ENCODE peak calls at places on chromosomes 11 and 22, in five cellular contexts. I is mammary epithelial cell, Z is IMR-90, X is MM.1S, P is colonic mucosa. J is an unnamed sample.

GRCh38 chr11:100687032-100687629 is at the start of gene ARHGAP42:
- DNase-seq in I (peak; percentile 68), Z (peak; percentile 48), X (peak; percentile 77), P (peak; percentile 76), J (peak; percentile 95)

GRCh38 chr22:19916941-19917340 is 24.6 kb upstream of the COMT start:
- DNase-seq in I (no peak), Z (no peak), X (peak; percentile 64), P (no peak), J (no peak)

GRCh38 chr11:112455791-112456190 is 195.1 kb upstream of the PLET1 start:
- DNase-seq in I (no peak), Z (peak; percentile 9), X (no peak), P (no peak), J (no peak)

GRCh38 chr11:75571625-75572024 is 9.6 kb downstream of the SERPINH1 start:
- DNase-seq in I (no peak), Z (no peak), X (no peak), P (no peak), J (peak; percentile 47)

GRCh38 chr11:102560555-102561011 is 30.0 kb upstream of the MMP7 start:
- DNase-seq in I (peak; percentile 85), Z (peak; percentile 52), X (peak; percentile 83), P (no peak), J (no peak)

GRCh38 chr22:47090591-47091240 is 328.3 kb downstream of the TBC1D22A start:
- DNase-seq in I (peak; percentile 2), Z (peak; percentile 60), X (no peak), P (no peak), J (peak; percentile 85)

GRCh38 chr11:103940542-103940941 is 95.9 kb upstream of the DDI1 start:
- DNase-seq in I (peak; percentile 58), Z (peak; percentile 65), X (no peak), P (no peak), J (no peak)

GRCh38 chr11:110711776-110712642 is at the start of gene ARHGAP20:
- DNase-seq in I (peak; percentile 28), Z (peak; percentile 71), X (peak; percentile 88), P (peak; percentile 69), J (peak; percentile 91)

GRCh38 chr11:1832989-1833365 is 1.8 kb upstream of the SYT8 start:
- DNase-seq in I (no peak), Z (no peak), X (no peak), P (no peak), J (peak; percentile 66)

GRCh38 chr11:92423133-92423532 is 198.5 kb downstream of the FAT3 start:
- DNase-seq in I (no peak), Z (peak; percentile 54), X (no peak), P (no peak), J (no peak)

GRCh38 chr11:130037058-130037457 is 32.6 kb upstream of the APLP2 start:
- DNase-seq in I (peak; percentile 93), Z (peak; percentile 69), X (no peak), P (peak; percentile 44), J (no peak)

GRCh38 chr11:201936-202335 is 5.3 kb downstream of the BET1L start:
- DNase-seq in I (no peak), Z (no peak), X (no peak), P (peak; percentile 12), J (no peak)

GRCh38 chr22:38032681-38033521 is 24.3 kb upstream of the PICK1 start:
- DNase-seq in I (no peak), Z (peak; percentile 90), X (no peak), P (no peak), J (no peak)

GRCh38 chr11:86816251-86816726 is 15.9 kb downstream of the PRSS23 start:
- DNase-seq in I (no peak), Z (peak; percentile 58), X (no peak), P (no peak), J (no peak)

GRCh38 chr11:11441091-11441490 is 88.0 kb upstream of the CSNK2A3 start:
- DNase-seq in I (no peak), Z (no peak), X (no peak), P (no peak), J (no peak)

GRCh38 chr11:29159552-29160465 is 857.0 kb downstream of the KCNA4 start:
- DNase-seq in I (peak; percentile 55), Z (peak; percentile 90), X (peak; percentile 60), P (peak; percentile 37), J (peak; percentile 84)
- TF ChIP-seq CTCF in I (peak; percentile 91), Z (peak; percentile 85), X (peak; percentile 72), P (peak; percentile 52), J (peak; percentile 84)

DNA sequence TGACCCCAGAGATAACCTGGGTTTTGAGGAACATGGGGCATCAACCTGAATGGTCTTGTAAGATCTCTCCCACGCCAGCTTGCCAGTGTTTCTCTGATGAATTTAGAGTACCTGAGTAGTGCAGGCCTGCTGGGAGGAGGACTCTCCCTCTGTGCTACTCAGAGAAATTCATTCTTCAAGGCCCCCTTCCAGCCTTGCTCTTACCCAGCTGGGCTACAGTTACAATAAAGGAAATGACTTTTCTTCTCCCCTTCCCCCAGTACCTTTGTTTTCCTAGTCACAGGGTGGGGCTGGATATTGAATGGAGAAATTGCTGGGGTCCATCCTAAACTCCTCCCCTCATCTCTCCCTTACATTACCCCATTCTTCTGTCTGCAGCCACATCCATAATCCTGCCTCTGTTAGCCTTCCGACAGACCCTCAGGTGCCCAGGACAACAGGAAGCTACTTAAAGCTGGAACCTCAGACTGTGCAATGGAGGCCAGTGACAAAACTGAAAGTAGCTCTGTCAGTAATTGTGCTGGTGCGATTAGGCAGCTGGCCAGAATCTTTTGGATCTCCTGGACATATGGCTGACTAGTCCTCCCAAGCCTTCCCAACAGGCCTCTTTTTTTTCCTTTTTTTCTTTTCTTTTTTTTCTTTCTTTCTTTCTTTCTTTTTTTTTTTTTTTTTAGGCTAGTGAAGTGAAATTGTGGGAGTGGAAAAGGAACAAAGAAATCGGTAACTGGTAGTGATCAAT is 17.5 kb downstream of the LIMK2 start:
- DNase-seq in I (no peak), Z (peak; percentile 48), X (peak; percentile 53), P (peak; percentile 78), J (no peak)
- H3K27ac ChIP-seq in I (no peak overlapping the region), Z (no peak overlapping the region), X (peak overlapping the region; percentile 63), P (peak overlapping the region; percentile 81), J (peak overlapping the region; percentile 18)

GRCh38 chr22:31089101-31090100 is 8.3 kb downstream of the SMTN start:
- DNase-seq in I (no peak), Z (no peak), X (peak; percentile 33), P (peak; percentile 42), J (peak; percentile 76)
- H3K9ac ChIP-seq in I (no peak overlapping the region), Z (no peak overlapping the region), X (no peak overlapping the region), P (peak overlapping the region; percentile 45), J (no peak overlapping the region)

GRCh38 chr11:78351979-78352731 is 65.5 kb downstream of the GAB2 start:
- DNase-seq in I (no peak), Z (no peak), X (no peak), P (no peak), J (peak; percentile 60)

GRCh38 chr11:78351193-78351592 is 66.4 kb downstream of the GAB2 start:
- DNase-seq in I (no peak), Z (no peak), X (no peak), P (no peak), J (no peak)

GRCh38 chr11:78350101-78350645 is 67.4 kb downstream of the GAB2 start:
- DNase-seq in I (no peak), Z (peak; percentile 55), X (no peak), P (peak; percentile 37), J (peak; percentile 56)

GRCh38 chr11:78349614-78350013 is 68.0 kb downstream of the GAB2 start:
- DNase-seq in I (no peak), Z (peak; percentile 31), X (no peak), P (no peak), J (no peak)

GRCh38 chr11:78350646-78351165 is 66.9 kb downstream of the GAB2 start:
- DNase-seq in I (no peak), Z (peak; percentile 47), X (no peak), P (peak; percentile 30), J (no peak)
- TF ChIP-seq CTCF in I (no peak), Z (no peak), X (no peak), P (no peak), J (no peak)

GRCh38 chr11:72710278-72710677 is 36.1 kb upstream of the PDE2A start:
- DNase-seq in I (no peak), Z (no peak), X (no peak), P (no peak), J (no peak)

GRCh38 chr11:72709478-72710238 is 35.4 kb upstream of the PDE2A start:
- DNase-seq in I (no peak), Z (no peak), X (no peak), P (no peak), J (no peak)

GRCh38 chr11:72712168-72712721 is 38.0 kb upstream of the PDE2A start:
- DNase-seq in I (no peak), Z (no peak), X (no peak), P (peak; percentile 42), J (no peak)

GRCh38 chr11:72711141-72711540 is 36.9 kb upstream of the PDE2A start:
- DNase-seq in I (no peak), Z (no peak), X (no peak), P (no peak), J (no peak)

GRCh38 chr11:72712876-72713275 is 38.7 kb upstream of the PDE2A start:
- DNase-seq in I (no peak), Z (no peak), X (no peak), P (no peak), J (no peak)
- H3K27ac ChIP-seq in I (no peak overlapping the region), Z (no peak overlapping the region), X (no peak overlapping the region), P (no peak overlapping the region), J (peak overlapping the region; percentile 72)

GRCh38 chr11:36362902-36363301 is 66.8 kb downstream of the PRR5L start:
- DNase-seq in I (peak; percentile 35), Z (peak; percentile 67), X (no peak), P (no peak), J (no peak)
- H3K9ac ChIP-seq in I (no peak overlapping the region), Z (no peak overlapping the region), X (no peak overlapping the region), P (no peak overlapping the region), J (no peak overlapping the region)

GRCh38 chr11:22635689-22636088 is 10.1 kb upstream of the FANCF start:
- DNase-seq in I (no peak), Z (no peak), X (no peak), P (no peak), J (peak; percentile 75)

GRCh38 chr11:22634897-22635629 is 9.4 kb upstream of the FANCF start:
- DNase-seq in I (peak; percentile 29), Z (peak; percentile 18), X (peak; percentile 90), P (no peak), J (peak; percentile 83)

GRCh38 chr11:22633354-22633902 is 7.8 kb upstream of the FANCF start:
- DNase-seq in I (no peak), Z (no peak), X (no peak), P (no peak), J (peak; percentile 56)
- TF ChIP-seq CTCF in I (no peak), Z (no peak), X (peak; percentile 35), P (no peak), J (peak; percentile 66)

DNA sequence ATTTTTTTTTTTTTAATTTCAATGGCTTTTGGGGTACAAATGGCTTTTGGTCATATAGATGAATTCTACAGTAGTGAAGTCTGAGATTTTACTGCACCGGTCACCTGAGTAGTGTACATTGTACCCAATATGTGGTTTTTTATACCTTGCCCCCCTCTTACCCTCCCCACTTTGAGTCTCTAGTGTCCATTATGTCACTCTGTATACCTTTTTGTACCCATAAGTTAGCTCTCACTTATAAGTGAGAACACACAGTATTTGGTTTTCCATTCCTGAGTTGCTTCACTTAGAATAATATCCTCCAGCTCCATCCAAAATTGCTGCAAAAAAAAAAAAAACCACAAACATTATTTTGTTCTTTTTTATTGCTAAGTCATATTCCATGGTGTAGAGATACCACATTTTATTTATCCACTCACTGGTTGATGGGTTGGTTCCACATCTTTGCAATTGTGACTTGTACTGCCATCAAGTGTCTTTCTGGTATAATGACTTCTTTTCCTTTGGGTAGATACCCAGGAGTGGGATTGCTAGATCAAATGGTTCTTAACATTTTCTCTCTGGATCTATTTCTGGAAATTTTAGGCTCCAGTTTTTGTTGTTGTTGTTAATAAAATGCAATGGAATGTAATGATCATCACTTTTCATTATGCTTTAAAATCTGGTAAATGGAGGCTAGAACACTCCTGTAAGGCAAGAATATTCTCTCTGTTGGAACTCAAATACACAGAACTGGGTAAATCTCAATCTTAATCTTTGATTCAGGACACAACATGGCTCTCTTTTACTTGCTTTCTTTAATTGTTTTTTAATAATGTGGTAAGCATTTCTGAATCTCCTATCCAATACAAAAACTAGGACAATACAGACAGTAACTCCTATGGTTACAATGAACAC is 10.3 kb downstream of the NEAT1 start:
- DNase-seq in I (peak; percentile 27), Z (peak; percentile 54), X (peak; percentile 37), P (no peak), J (no peak)
- H3K27ac ChIP-seq in I (no peak overlapping the region), Z (no peak overlapping the region), X (peak overlapping the region; percentile 100), P (no peak overlapping the region), J (no peak overlapping the region)